ENCODE peak calls at places on chromosomes 13 and 19, in ten cellular contexts. V, M, X, S, B, A, L, D, G and T are unnamed samples.

GRCh38 chr19:35055715-35056179 is 14.2 kb downstream of the HPN start:
- DNase-seq in V (no peak), M (no peak), X (no peak), S (no peak), B (no peak), A (no peak), L (no peak), D (peak), G (no peak), T (no peak)

GRCh38 chr13:33353210-33353609 is 67.7 kb upstream of the STARD13 start:
- DNase-seq in V (no peak), M (peak), X (no peak), S (peak), B (no peak), A (no peak), L (peak), D (no peak), G (no peak), T (peak)

GRCh38 chr13:111233080-111233479 is 87.4 kb upstream of the TEX29 start:
- DNase-seq in V (no peak), M (no peak), X (no peak), S (no peak), B (no peak), A (no peak), L (no peak), D (no peak), G (no peak), T (no peak)

GRCh38 chr13:90104764-90105163 is 1242.7 kb upstream of the MIR17HG start:
- DNase-seq in V (no peak), M (no peak), X (no peak), S (no peak), B (no peak), A (no peak), L (no peak), D (no peak), G (no peak), T (no peak)

GRCh38 chr19:7500811-7501450 is 12.1 kb upstream of the PEX11G start:
- DNase-seq in V (peak), M (peak), X (no peak), S (peak), B (peak), A (peak), L (no peak), D (peak), G (peak), T (peak)

GRCh38 chr13:96229356-96229755 is 139.4 kb downstream of the HS6ST3 start:
- DNase-seq in V (peak), M (no peak), X (no peak), S (no peak), B (peak), A (peak), L (no peak), D (peak), G (peak), T (no peak)

GRCh38 chr13:74206061-74206561 is 71.9 kb upstream of the KLF12 start:
- DNase-seq in V (no peak), M (no peak), X (no peak), S (no peak), B (no peak), A (no peak), L (peak), D (no peak), G (no peak), T (no peak)

GRCh38 chr19:53091413-53091812 is 11.8 kb downstream of the ZNF160 start:
- DNase-seq in V (no peak), M (no peak), X (no peak), S (no peak), B (no peak), A (no peak), L (no peak), D (peak), G (no peak), T (no peak)

GRCh38 chr19:11450570-11451326 is 15.3 kb downstream of the PRKCSH start:
- DNase-seq in V (no peak), M (no peak), X (no peak), S (no peak), B (no peak), A (no peak), L (no peak), D (no peak), G (no peak), T (no peak)

GRCh38 chr13:82847595-82847994 is 1034.7 kb downstream of the SLITRK1 start:
- DNase-seq in V (no peak), M (no peak), X (no peak), S (no peak), B (no peak), A (no peak), L (no peak), D (no peak), G (no peak), T (no peak)

GRCh38 chr13:79003989-79004550 is 345.1 kb upstream of the OBI1 start:
- DNase-seq in V (no peak), M (no peak), X (no peak), S (no peak), B (no peak), A (no peak), L (no peak), D (no peak), G (no peak), T (no peak)

GRCh38 chr13:70390968-70391367 is 282.7 kb upstream of the KLHL1 start:
- DNase-seq in V (no peak), M (no peak), X (no peak), S (no peak), B (no peak), A (no peak), L (no peak), D (no peak), G (no peak), T (no peak)

GRCh38 chr13:22110368-22110767 is 439.5 kb downstream of the FGF9 start:
- DNase-seq in V (no peak), M (no peak), X (no peak), S (no peak), B (no peak), A (no peak), L (no peak), D (no peak), G (no peak), T (no peak)

GRCh38 chr13:23391752-23392151 is 41.8 kb downstream of the SACS start:
- DNase-seq in V (no peak), M (no peak), X (no peak), S (no peak), B (no peak), A (no peak), L (no peak), D (no peak), G (no peak), T (no peak)

GRCh38 chr13:46687810-46688209 is 109.2 kb downstream of the ESD start:
- DNase-seq in V (no peak), M (no peak), X (no peak), S (no peak), B (peak), A (peak), L (no peak), D (peak), G (no peak), T (no peak)

GRCh38 chr13:50081106-50081898 is 66.1 kb downstream of the KCNRG start:
- DNase-seq in V (peak), M (peak), X (no peak), S (peak), B (no peak), A (no peak), L (peak), D (no peak), G (peak), T (peak)

GRCh38 chr13:101262306-101262705 is 154.0 kb downstream of the NALCN start:
- DNase-seq in V (no peak), M (no peak), X (no peak), S (no peak), B (no peak), A (no peak), L (no peak), D (no peak), G (no peak), T (no peak)

GRCh38 chr13:113748101-113748861 is 10.7 kb upstream of the TMEM255B start:
- DNase-seq in V (no peak), M (no peak), X (no peak), S (peak), B (peak), A (no peak), L (no peak), D (no peak), G (no peak), T (no peak)

DNA sequence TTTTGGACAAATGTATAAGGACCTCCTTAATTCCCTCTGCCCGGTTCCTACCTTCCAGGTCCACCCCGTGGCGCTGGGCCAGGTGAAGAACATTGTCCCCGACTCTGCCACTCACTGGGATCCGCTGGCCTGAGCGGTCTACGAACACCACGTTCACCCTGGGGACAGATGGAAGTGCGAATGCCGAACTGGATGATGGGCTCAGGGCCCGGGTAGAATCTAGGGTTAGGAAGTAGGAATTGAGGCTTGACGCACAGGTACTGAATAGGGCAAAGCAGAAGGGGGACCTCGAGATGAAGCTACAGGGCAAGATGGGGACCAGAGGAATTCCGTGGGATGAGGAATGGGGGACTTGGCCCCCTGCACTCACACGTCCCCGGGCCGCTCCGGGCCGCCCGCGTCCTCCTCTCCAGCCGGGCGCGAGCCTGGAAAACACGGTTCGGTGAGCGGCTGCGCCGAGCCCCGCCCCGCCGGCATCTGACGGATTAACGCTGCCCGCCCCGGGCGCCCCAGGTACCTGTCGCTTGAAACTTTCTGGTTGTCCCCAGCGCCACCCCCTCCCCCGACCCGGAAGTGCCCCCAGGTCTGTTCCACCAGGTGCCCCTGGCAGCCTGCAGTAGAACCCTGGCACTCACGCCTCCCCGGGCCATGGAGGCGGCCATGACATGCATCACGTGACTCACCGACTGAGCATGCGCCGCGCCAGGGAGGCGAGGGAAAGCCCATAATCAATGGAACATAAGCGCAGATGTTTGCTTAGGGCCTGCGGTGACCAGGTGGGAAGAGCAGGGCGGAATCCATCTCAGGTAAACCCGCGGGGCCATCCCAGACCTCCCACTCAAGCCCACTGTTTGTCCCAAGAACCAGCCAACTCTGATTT is at the start of gene FDX2:
- DNase-seq in V (peak), M (peak), X (peak), S (peak), B (peak), A (peak), L (peak), D (peak), G (peak), T (peak)
- TF ChIP-seq POLR2A in V (no peak), M (peak), X (no peak), S (no peak), B (peak), A (peak), L (no peak), D (peak), G (peak), T (peak)

GRCh38 chr19:2201473-2202148 is 34.5 kb downstream of the PLEKHJ1 start:
- DNase-seq in V (no peak), M (no peak), X (no peak), S (no peak), B (no peak), A (no peak), L (no peak), D (no peak), G (no peak), T (no peak)

GRCh38 chr19:2199215-2199614 is 35.5 kb downstream of the DOT1L start:
- DNase-seq in V (no peak), M (no peak), X (no peak), S (no peak), B (no peak), A (no peak), L (no peak), D (no peak), G (no peak), T (peak)

GRCh38 chr19:2199861-2200623 is 36.1 kb downstream of the PLEKHJ1 start:
- DNase-seq in V (no peak), M (no peak), X (no peak), S (no peak), B (no peak), A (no peak), L (no peak), D (no peak), G (no peak), T (no peak)

GRCh38 chr19:2198317-2198716 is 34.6 kb downstream of the DOT1L start:
- DNase-seq in V (no peak), M (no peak), X (no peak), S (no peak), B (no peak), A (no peak), L (no peak), D (no peak), G (no peak), T (no peak)

DNA sequence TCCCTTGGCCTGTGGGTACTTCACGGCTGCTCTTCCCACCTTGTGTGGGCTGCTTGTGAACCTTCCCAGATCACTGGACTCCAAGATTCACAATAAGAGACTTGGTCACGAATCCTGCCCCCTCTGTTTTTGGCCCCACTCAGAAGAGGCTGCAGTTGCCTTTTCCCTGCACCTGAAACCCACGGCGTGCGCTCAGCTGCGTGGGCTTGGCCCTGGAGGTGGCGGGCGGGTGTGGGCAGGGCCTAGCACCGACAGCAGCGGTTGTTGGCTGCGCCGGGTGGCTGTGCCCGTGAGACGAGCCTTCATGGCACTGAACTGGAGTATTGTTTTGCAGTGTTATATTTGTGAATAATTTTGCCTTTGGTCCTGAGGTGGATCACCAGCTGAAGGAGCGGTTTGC is 33.8 kb downstream of the PLEKHJ1 start:
- DNase-seq in V (no peak), M (no peak), X (no peak), S (no peak), B (no peak), A (no peak), L (no peak), D (no peak), G (no peak), T (no peak)
- TF ChIP-seq POLR2AphosphoS5 in V (no peak), M (no peak), X (no peak), S (no peak), B (no peak), A (no peak), L (no peak), D (no peak), G (no peak), T (no peak)

DNA sequence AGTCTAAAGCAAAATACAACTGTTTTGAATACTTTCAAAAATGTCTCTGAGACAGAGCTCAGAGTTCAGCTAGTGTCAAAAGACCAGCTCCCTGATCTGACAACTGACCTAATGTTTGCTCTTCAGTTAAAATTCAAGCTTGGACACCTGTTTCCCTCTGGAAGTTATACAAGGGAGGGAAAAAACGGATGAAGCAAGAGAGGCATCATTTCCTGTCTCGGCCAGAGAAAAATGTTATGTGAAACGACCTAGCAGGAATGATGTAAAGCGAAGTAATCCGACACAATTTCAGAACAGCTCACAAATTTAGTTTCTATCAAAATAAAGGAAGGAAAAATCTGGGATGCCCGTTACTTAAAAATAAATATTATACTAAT is 59.4 kb downstream of the ZAR1L start:
- DNase-seq in V (no peak), M (no peak), X (no peak), S (no peak), B (peak), A (no peak), L (no peak), D (no peak), G (peak), T (no peak)
- TF ChIP-seq POLR2A in V (no peak), M (no peak), X (no peak), S (no peak), B (peak), A (no peak), L (no peak), D (no peak), G (no peak), T (no peak)

DNA sequence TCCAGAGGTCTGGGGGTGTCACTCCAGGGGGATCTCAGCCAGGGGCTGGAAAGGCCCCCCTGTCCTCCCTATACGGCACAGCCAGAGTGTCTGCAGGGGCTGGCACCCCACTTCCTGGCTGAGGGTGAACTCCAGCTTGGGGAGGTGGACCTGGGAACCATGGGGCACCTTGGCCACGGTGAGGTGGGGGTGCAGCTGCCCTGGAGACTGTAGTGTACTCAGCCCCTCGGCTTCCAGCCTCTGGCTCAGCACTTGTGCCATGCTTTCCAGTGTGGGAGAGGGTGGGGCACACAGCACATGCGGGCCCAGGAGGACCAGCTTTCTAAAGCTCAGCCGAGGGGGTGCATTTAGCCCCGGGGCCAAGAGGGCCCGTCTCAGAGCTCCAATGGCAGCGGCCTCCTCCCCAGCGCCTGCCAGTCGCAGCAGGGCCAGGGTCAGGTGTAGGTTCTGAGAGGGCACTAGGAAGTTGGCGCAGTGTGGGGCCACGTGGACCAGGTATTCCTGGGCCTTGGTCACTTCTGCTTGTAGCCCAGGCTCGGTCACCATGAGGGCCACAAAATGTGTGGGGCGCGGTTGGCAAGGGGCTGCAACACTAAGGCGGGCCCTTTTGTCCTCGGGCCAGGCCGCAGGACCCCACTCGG is 1.4 kb downstream of the LENG9 start:
- DNase-seq in V (no peak), M (peak), X (peak), S (peak), B (no peak), A (no peak), L (no peak), D (no peak), G (peak), T (no peak)
- TF ChIP-seq POLR2AphosphoS5 in V (no peak), M (peak), X (no peak), S (no peak), B (no peak), A (no peak), L (no peak), D (peak), G (no peak), T (peak)

GRCh38 chr19:47228937-47229673 is 1.9 kb downstream of the BBC3 start:
- DNase-seq in V (no peak), M (peak), X (no peak), S (no peak), B (peak), A (no peak), L (peak), D (no peak), G (peak), T (no peak)
- TF ChIP-seq POLR2A in V (no peak), M (no peak), X (no peak), S (no peak), B (no peak), A (no peak), L (no peak), D (no peak), G (no peak), T (no peak)